ENCODE peak calls at places on chromosomes 11 and 22, in seven cellular contexts. X, A, I, D, H, K and R are unnamed samples.

GRCh38 chr11:121864660-121865059 is 251.4 kb downstream of the BLID start:
- DNase-seq in A (no peak), X (no peak), D (no peak), H (no peak), I (no peak), K (no peak), R (no peak)

GRCh38 chr22:21682385-21683175 is 16.8 kb downstream of the PPIL2 start:
- DNase-seq in A (no peak), X (no peak), D (no peak), H (no peak), I (no peak), K (no peak), R (no peak)

GRCh38 chr11:44236261-44236660 is 73.7 kb downstream of the ALX4 start:
- DNase-seq in I (no peak), K (no peak), H (no peak), X (no peak), D (no peak), A (no peak), R (no peak)

GRCh38 chr22:50280708-50281383 is 10.7 kb upstream of the MAPK11 start:
- DNase-seq in D (no peak), A (no peak), I (no peak), H (no peak), X (no peak), K (no peak), R (no peak)

GRCh38 chr22:42664976-42665831 is 16.0 kb upstream of the CYB5R3 start:
- DNase-seq in D (no peak), I (no peak), K (no peak), X (no peak), H (no peak), A (no peak), R (no peak)

GRCh38 chr22:24413726-24414385 is 13.5 kb upstream of the ADORA2A start:
- DNase-seq in I (no peak), K (no peak), H (no peak), X (no peak), D (no peak), A (no peak), R (no peak)

GRCh38 chr11:67265633-67266423 is 445 bp upstream of the GRK2 start:
- DNase-seq in H (peak), X (peak), A (peak), I (peak), K (peak), D (peak), R (peak)

GRCh38 chr11:18384157-18384641 is 10.2 kb upstream of the LDHA start:
- DNase-seq in H (no peak), X (no peak), I (peak), K (peak), A (no peak), D (peak), R (peak)

GRCh38 chr11:63501236-63501635 is 4.6 kb upstream of the LGALS12 start:
- DNase-seq in I (no peak), X (no peak), A (no peak), D (no peak), K (no peak), H (no peak), R (no peak)

GRCh38 chr22:45242778-45243191 is 2.1 kb upstream of the KIAA0930 start:
- DNase-seq in A (no peak), I (no peak), K (no peak), D (peak), X (no peak), H (no peak), R (no peak)

GRCh38 chr22:43867839-43868652 is 5.7 kb upstream of the SULT4A1 start:
- DNase-seq in K (peak), X (no peak), I (no peak), D (no peak), H (no peak), A (no peak), R (no peak)

GRCh38 chr22:35363571-35364086 is 17.3 kb upstream of the HMOX1 start:
- DNase-seq in K (no peak), I (no peak), H (no peak), X (no peak), D (no peak), A (no peak), R (no peak)